ENCODE peak calls at places on chromosomes 2 and 18, in nine cellular contexts. J is WERI-Rb-1, D is MV-4-11, N is neuronal stem cell, X is NCI-H1694, A is KG1, U is posterior vena cava, Y is foreskin keratinocyte, C is left ventricle myocardium inferior. S is an unnamed sample.

GRCh38 chr2:9010866-9011265 is 7.4 kb upstream of the MBOAT2 start:
- DNase-seq in D (no peak), X (peak), C (no peak), U (no peak), A (no peak), N (no peak), J (no peak), Y (no peak), S (peak)

GRCh38 chr2:61469424-61470121 is 1.3 kb downstream of the USP34 start:
- DNase-seq in C (no peak), U (no peak), A (no peak), X (no peak), Y (no peak), N (no peak), D (no peak), J (no peak), S (no peak)

GRCh38 chr2:112184121-112184520 is 45.9 kb downstream of the FBLN7 start:
- DNase-seq in Y (no peak), U (no peak), D (no peak), C (no peak), N (no peak), A (no peak), J (no peak), X (no peak), S (no peak)

GRCh38 chr2:215031330-215031729 is 107.1 kb downstream of the ABCA12 start:
- DNase-seq in J (no peak), Y (no peak), U (no peak), C (no peak), A (no peak), D (no peak), X (no peak), N (no peak), S (peak)

GRCh38 chr18:58449366-58449935 is 179.4 kb downstream of the ALPK2 start:
- DNase-seq in C (no peak), X (no peak), A (no peak), U (no peak), D (no peak), N (no peak), Y (no peak), J (no peak), S (no peak)

GRCh38 chr2:204012081-204012653 is 75.6 kb downstream of the ICOS start:
- DNase-seq in D (no peak), X (no peak), A (no peak), U (no peak), N (no peak), C (no peak), Y (peak), J (no peak), S (no peak)

GRCh38 chr2:10813085-10813748 is 632 bp upstream of the PDIA6 start:
- DNase-seq in C (no peak), X (no peak), D (no peak), A (no peak), J (no peak), U (no peak), N (no peak), Y (no peak), S (peak)

GRCh38 chr2:240820014-240820606 is at the start of gene KIF1A:
- DNase-seq in N (peak), X (peak), D (no peak), Y (no peak), U (no peak), J (peak), A (no peak), C (peak), S (peak)

GRCh38 chr2:17107131-17107530 is 411.1 kb downstream of the RAD51AP2 start:
- DNase-seq in U (no peak), A (no peak), Y (no peak), J (peak), C (no peak), N (no peak), X (no peak), D (no peak), S (no peak)

GRCh38 chr2:209872675-209873074 is 101.0 kb downstream of the UNC80 start:
- DNase-seq in X (no peak), Y (no peak), A (no peak), D (peak), J (no peak), U (no peak), C (peak), N (peak), S (no peak)

GRCh38 chr2:230805353-230806017 is 59.3 kb upstream of the ITM2C start:
- DNase-seq in U (no peak), J (no peak), N (no peak), A (no peak), Y (no peak), D (no peak), X (no peak), C (no peak), S (no peak)

S was measured in NCI-H2171 treated with DMSO at 0.1 percent for 48 hours.